ENCODE peak calls at places on chromosome 22, in five cellular contexts. B is GM12878, S is GM23338, G is suprapubic skin, V is transverse colon. Z is an unnamed sample.

GRCh38 chr22:27317156-27317555 is 484.4 kb downstream of the MN1 start:
- DNase-seq in B (no peak), S (peak; percentile 45), G (no peak), V (peak; percentile 25), Z (no peak)

GRCh38 chr22:38257170-38257569 is 15.6 kb downstream of the TMEM184B start:
- DNase-seq in B (no peak), S (no peak), G (no peak), V (no peak), Z (no peak)

GRCh38 chr22:47218671-47219070 is 456.2 kb downstream of the TBC1D22A start:
- DNase-seq in B (no peak), S (no peak), G (peak; percentile 47), V (no peak), Z (peak; percentile 67)

GRCh38 chr22:37370306-37370979 is 56.8 kb downstream of the ELFN2 start:
- DNase-seq in B (no peak), S (no peak), G (no peak), V (peak; percentile 39), Z (no peak)

GRCh38 chr22:27466229-27466628 is 335.3 kb downstream of the MN1 start:
- DNase-seq in B (no peak), S (no peak), G (no peak), V (no peak), Z (no peak)

GRCh38 chr22:27768027-27768640 is 33.4 kb downstream of the MN1 start:
- DNase-seq in B (no peak), S (no peak), G (no peak), V (no peak), Z (no peak)

GRCh38 chr22:24938741-24939341 is 7.7 kb downstream of the LHFPL7 start:
- DNase-seq in B (no peak), S (peak; percentile 94), G (no peak), V (no peak), Z (no peak)

GRCh38 chr22:38267086-38267485 is 5.7 kb downstream of the TMEM184B start:
- DNase-seq in B (no peak), S (no peak), G (no peak), V (no peak), Z (peak; percentile 60)

GRCh38 chr22:23376256-23376655 is 195.9 kb downstream of the BCR start:
- DNase-seq in B (peak; percentile 1), S (peak; percentile 75), G (peak; percentile 34), V (peak; percentile 55), Z (no peak)

GRCh38 chr22:24040946-24041345 is 29.8 kb downstream of the CABIN1 start:
- DNase-seq in B (no peak), S (no peak), G (peak; percentile 8), V (no peak), Z (no peak)

GRCh38 chr22:27139935-27140493 is 482.6 kb downstream of the MIAT start:
- DNase-seq in B (no peak), S (no peak), G (no peak), V (no peak), Z (no peak)

GRCh38 chr22:39097098-39098020 is at the start of gene APOBEC3H:
- DNase-seq in B (no peak), S (no peak), G (no peak), V (peak; percentile 41), Z (peak; percentile 77)

GRCh38 chr22:24006914-24007214 is 1.6 kb upstream of the GSTT4 start:
- DNase-seq in B (no peak), S (no peak), G (no peak), V (no peak), Z (no peak)

GRCh38 chr22:23576681-23577080 is 3.4 kb downstream of the IGLL1 start:
- DNase-seq in B (no peak), S (no peak), G (no peak), V (no peak), Z (no peak)

GRCh38 chr22:20107471-20107901 is 8.4 kb upstream of the RANBP1 start:
- DNase-seq in B (no peak), S (no peak), G (no peak), V (no peak), Z (no peak)

GRCh38 chr22:27778299-27779090 is 23.1 kb downstream of the MN1 start:
- DNase-seq in B (no peak), S (no peak), G (no peak), V (no peak), Z (no peak)

GRCh38 chr22:33314316-33314715 is 256.1 kb upstream of the SYN3 start:
- DNase-seq in B (no peak), S (no peak), G (no peak), V (no peak), Z (no peak)

GRCh38 chr22:37205046-37205445 is 7.2 kb downstream of the SSTR3 start:
- DNase-seq in B (no peak), S (no peak), G (peak; percentile 42), V (no peak), Z (no peak)

GRCh38 chr22:46842606-46843005 is 80.2 kb downstream of the TBC1D22A start:
- DNase-seq in B (no peak), S (no peak), G (no peak), V (peak; percentile 20), Z (no peak)

GRCh38 chr22:16563555-16564520 is 28.8 kb downstream of the CCT8L2 start:
- DNase-seq in B (no peak), S (no peak), G (no peak), V (no peak), Z (no peak)

GRCh38 chr22:32619614-32620426 is 145.2 kb downstream of the FBXO7 start:
- DNase-seq in B (no peak), S (no peak), G (no peak), V (no peak), Z (no peak)

GRCh38 chr22:27113211-27114030 is 456.0 kb downstream of the MIAT start:
- DNase-seq in B (no peak), S (no peak), G (peak; percentile 84), V (peak; percentile 59), Z (peak; percentile 63)

DNA sequence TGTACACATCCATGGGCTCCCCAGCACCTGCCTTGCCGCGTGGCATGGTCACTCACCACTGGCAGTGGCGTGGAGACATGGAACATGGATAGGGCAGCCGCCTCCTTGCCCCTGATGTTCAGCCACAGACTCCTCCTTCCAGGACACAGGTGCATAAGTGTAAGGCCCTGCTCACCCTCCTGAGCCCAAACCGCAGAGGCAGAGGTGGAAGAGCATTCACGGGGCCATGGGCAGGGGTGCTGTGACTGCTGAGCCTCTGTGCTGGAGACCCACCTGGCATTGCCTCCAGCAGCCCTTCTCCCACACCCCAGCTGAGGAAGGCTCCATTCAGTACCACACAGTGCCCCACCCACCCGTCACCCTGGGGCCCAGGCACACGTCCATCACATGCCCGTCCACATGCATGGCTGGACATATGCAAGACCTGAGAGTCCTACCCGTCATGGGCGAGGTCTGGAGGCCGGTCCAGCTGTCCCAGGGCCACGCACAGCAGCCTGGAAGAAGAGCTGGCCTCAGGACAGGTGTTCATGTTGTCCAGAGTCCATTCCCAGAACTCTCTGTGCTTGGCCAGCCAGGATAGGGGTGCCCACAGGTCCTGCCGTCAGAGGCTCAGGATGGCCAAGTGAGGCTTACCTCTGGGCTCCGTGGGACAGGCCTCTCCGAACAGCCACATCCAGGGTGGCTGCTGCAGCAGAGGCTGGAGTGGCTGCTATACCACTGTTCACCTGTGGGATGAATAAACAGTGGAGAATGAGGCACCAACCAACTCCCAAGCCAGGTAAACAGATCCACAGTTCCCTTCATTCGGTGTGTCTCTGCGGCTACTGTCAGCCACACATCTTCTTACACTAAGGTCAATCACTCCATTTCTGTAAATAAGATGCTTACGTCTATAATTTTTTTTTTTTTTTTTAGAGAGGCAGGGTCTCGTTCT is 1.7 kb upstream of the TUBGCP6 start:
- DNase-seq in B (no peak), S (peak; percentile 54), G (no peak), V (no peak), Z (peak; percentile 62)
- TF ChIP-seq POLR2AphosphoS5 in B (no peak), S (no peak), G (no peak), V (no peak), Z (no peak)

DNA sequence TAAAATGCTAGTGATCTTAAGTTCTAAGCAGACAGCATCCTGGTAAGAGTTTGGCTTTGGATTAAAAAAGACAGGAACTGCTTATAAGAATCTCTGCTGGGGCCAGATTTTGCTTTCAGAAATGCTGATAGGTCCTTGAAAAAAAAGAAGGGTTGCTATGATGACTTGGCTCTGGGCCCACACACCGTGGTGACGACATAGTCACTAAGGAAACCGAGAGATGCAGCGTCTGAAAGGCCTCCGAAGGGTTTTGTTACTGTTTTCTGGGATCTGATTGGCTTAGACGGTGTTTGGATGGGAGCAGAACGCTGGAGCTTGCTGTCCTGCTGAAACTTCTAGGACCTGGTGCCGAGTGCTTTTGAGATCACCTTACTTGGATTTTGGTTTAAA is 8.4 kb downstream of the FAM118A start:
- DNase-seq in B (peak; percentile 68), S (peak; percentile 72), G (peak; percentile 89), V (peak; percentile 84), Z (peak; percentile 65)
- TF ChIP-seq POLR2AphosphoS5 in B (no peak), S (no peak), G (no peak), V (no peak), Z (no peak)

GRCh38 chr22:31248138-31248745 is 36.1 kb downstream of the LIMK2 start:
- DNase-seq in B (no peak), S (peak; percentile 94), G (peak; percentile 76), V (peak; percentile 52), Z (peak; percentile 92)

GRCh38 chr22:31248965-31249940 is 37.2 kb downstream of the LIMK2 start:
- DNase-seq in B (no peak), S (no peak), G (no peak), V (no peak), Z (no peak)

GRCh38 chr22:31259798-31260473 is 32.4 kb downstream of the PIK3IP1 start:
- DNase-seq in B (no peak), S (no peak), G (no peak), V (no peak), Z (no peak)

GRCh38 chr22:31250740-31251330 is 38.7 kb downstream of the LIMK2 start:
- DNase-seq in B (no peak), S (no peak), G (no peak), V (no peak), Z (no peak)

GRCh38 chr22:31253949-31254348 is 38.3 kb downstream of the PIK3IP1 start:
- DNase-seq in B (no peak), S (peak; percentile 54), G (peak; percentile 79), V (peak; percentile 73), Z (peak; percentile 85)
- TF ChIP-seq POLR2AphosphoS5 in B (no peak), S (no peak), G (no peak), V (peak; percentile 22), Z (peak; percentile 46)

GRCh38 chr22:21839765-21840140 is 27.7 kb downstream of the MAPK1 start:
- DNase-seq in B (no peak), S (no peak), G (no peak), V (no peak), Z (no peak)

GRCh38 chr22:21837184-21837979 is 30.1 kb downstream of the MAPK1 start:
- DNase-seq in B (no peak), S (peak; percentile 48), G (no peak), V (no peak), Z (no peak)

GRCh38 chr22:21841422-21841821 is 26.0 kb downstream of the MAPK1 start:
- DNase-seq in B (no peak), S (no peak), G (no peak), V (no peak), Z (no peak)

GRCh38 chr22:21842946-21843345 is 24.5 kb downstream of the MAPK1 start:
- DNase-seq in B (no peak), S (no peak), G (no peak), V (no peak), Z (no peak)

DNA sequence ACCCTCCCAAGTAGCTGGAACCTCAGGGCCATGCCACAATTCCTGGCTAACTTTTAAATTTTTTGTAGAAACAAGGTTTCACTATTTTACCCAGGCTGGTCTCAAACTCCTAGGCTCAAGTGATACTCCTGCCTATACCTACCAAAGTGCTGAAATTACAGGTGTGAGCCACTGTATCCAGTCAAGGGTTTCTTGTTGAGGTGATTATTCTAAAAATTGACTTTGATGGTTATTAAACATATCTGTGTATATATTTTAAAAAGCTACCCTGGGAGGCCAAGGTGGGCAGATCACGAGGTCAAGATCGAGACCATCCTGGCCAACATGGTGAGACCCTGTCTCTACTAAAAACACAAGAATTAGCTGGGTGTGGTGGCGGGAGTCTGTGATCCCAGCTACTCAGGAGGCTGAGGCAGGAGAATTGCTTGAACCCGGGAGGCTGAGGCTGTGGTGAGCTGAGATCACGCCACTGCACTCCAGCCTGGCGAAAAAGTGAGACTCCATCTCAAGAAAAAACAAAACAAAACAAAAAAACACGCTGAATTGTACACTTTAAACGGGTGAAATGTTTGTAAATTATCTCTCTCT is 27.1 kb downstream of the MAPK1 start:
- DNase-seq in B (no peak), S (no peak), G (no peak), V (no peak), Z (no peak)
- TF ChIP-seq POLR2AphosphoS5 in B (no peak), S (no peak), G (no peak), V (no peak), Z (no peak)